ENCODE peak calls at places on chromosomes 11 and 22, in four cellular contexts. One of them, this sample, is unnamed.

GRCh38 chr11:116700586-116701220 is 72.1 kb downstream of the BUD13 start:
- DNase-seq in fibroblast of lung: no peak
- DNase-seq in neural progenitor cell: no peak
- DNase-seq in HCT116: no peak
- DNase-seq in this sample: no peak

GRCh38 chr11:124415356-124415923 is 9.2 kb downstream of the OR8B4 start:
- DNase-seq in fibroblast of lung: peak
- DNase-seq in neural progenitor cell: peak
- DNase-seq in HCT116: peak
- DNase-seq in this sample: peak

GRCh38 chr11:19821412-19821875 is 108.8 kb downstream of the NAV2 start:
- DNase-seq in fibroblast of lung: no peak
- DNase-seq in neural progenitor cell: no peak
- DNase-seq in HCT116: no peak
- DNase-seq in this sample: no peak

GRCh38 chr11:4479676-4480075 is 2.8 kb upstream of the OR52K1 start:
- DNase-seq in fibroblast of lung: no peak
- DNase-seq in neural progenitor cell: no peak
- DNase-seq in HCT116: no peak
- DNase-seq in this sample: no peak

GRCh38 chr22:42202669-42203068 is 67.8 kb downstream of the TCF20 start:
- DNase-seq in fibroblast of lung: peak
- DNase-seq in neural progenitor cell: no peak
- DNase-seq in HCT116: no peak
- DNase-seq in this sample: no peak

GRCh38 chr11:33269822-33270221 is 12.6 kb downstream of the HIPK3 start:
- DNase-seq in fibroblast of lung: no peak
- DNase-seq in neural progenitor cell: no peak
- DNase-seq in HCT116: no peak
- DNase-seq in this sample: no peak

GRCh38 chr22:46484861-46485595 is 52.4 kb downstream of the CELSR1 start:
- DNase-seq in fibroblast of lung: no peak
- DNase-seq in neural progenitor cell: peak
- DNase-seq in HCT116: no peak
- DNase-seq in this sample: no peak

GRCh38 chr22:19143967-19144400 is 467 bp downstream of the ESS2 start:
- DNase-seq in fibroblast of lung: peak
- DNase-seq in neural progenitor cell: no peak
- DNase-seq in HCT116: no peak
- DNase-seq in this sample: peak

GRCh38 chr22:24105018-24105360 is 76.3 kb upstream of the SUSD2 start:
- DNase-seq in fibroblast of lung: peak
- DNase-seq in neural progenitor cell: no peak
- DNase-seq in HCT116: no peak
- DNase-seq in this sample: no peak

GRCh38 chr11:11701070-11701469 is 79.3 kb upstream of the GALNT18 start:
- DNase-seq in fibroblast of lung: peak
- DNase-seq in neural progenitor cell: no peak
- DNase-seq in HCT116: peak
- DNase-seq in this sample: no peak

GRCh38 chr11:46279393-46280099 is 2.1 kb downstream of the CREB3L1 start:
- DNase-seq in fibroblast of lung: peak
- DNase-seq in neural progenitor cell: peak
- DNase-seq in HCT116: no peak
- DNase-seq in this sample: no peak

GRCh38 chr22:44131412-44131811 is 49.3 kb upstream of the PARVG start:
- DNase-seq in fibroblast of lung: no peak
- DNase-seq in neural progenitor cell: no peak
- DNase-seq in HCT116: no peak
- DNase-seq in this sample: no peak

DNA sequence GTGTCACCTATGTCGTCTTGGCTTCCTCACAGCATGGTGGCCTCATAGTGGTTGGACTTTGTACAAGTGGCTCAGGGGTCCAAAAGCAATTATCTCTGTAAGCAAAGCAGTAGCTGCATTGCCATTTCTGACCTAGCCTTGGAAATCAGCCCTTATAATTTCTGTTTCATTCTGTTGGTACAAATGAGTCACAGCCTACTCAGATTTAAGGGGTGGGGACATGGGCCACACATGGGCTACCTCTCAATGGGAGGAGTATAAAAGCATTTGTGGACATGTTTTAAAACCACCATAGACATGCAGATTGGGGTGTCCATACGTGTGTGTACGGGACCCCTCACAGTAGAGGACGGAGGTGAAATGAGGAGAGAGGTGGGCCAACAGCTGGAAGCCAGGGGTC is 41.6 kb downstream of the CHRDL2 start:
- DNase-seq in fibroblast of lung: peak
- DNase-seq in neural progenitor cell: no peak
- DNase-seq in HCT116: no peak
- DNase-seq in this sample: no peak
- H3K9ac ChIP-seq in fibroblast of lung: no peak
- H3K9ac ChIP-seq in neural progenitor cell: no peak
- H3K9ac ChIP-seq in HCT116: no peak
- H3K9ac ChIP-seq in this sample: no peak

DNA sequence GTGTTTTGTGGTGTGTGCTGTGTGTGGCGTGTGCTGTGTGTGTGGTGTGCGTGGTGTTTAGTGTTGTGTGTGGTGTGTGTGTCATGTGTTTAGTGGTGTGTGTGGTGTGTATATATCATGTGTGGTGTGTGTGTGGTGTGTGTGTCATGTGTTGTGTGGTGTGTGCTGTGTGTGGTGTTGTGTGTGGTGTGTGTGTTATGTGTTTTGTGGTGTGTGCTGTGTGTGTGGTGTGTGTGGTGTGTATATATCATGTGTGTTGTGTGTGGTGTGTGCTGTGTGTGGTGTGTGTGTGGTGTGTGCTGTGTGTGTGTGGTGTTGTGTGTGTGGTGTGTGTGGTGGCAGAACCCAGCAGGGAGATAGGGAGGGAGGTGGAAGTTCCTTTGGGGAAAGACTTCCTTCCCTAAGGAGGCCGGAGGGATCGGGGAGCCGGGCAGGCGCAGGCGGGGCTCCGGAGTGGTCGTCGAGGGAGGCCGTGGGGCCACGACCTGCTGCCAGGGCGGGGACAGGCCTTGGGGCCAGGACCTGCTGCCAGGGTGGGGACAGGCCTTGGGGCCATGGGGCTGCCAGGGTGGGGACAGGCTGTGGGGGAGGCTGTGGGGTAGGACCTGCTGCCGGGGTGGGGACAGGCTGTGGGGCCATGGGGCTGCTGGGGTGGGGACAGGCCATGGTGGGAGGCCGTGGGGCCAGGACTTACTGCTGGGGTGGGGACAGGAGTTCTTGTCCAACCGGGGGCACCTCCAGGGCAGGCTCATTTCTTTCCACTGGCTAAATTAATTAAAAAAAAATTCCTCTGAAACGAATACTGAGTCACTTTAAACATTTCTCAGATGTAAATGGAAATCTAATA is 15.2 kb downstream of the PIM3 start:
- DNase-seq in fibroblast of lung: no peak
- DNase-seq in neural progenitor cell: peak
- DNase-seq in HCT116: no peak
- DNase-seq in this sample: no peak
- H3K9ac ChIP-seq in fibroblast of lung: no peak
- H3K9ac ChIP-seq in neural progenitor cell: no peak
- H3K9ac ChIP-seq in HCT116: no peak
- H3K9ac ChIP-seq in this sample: no peak

DNA sequence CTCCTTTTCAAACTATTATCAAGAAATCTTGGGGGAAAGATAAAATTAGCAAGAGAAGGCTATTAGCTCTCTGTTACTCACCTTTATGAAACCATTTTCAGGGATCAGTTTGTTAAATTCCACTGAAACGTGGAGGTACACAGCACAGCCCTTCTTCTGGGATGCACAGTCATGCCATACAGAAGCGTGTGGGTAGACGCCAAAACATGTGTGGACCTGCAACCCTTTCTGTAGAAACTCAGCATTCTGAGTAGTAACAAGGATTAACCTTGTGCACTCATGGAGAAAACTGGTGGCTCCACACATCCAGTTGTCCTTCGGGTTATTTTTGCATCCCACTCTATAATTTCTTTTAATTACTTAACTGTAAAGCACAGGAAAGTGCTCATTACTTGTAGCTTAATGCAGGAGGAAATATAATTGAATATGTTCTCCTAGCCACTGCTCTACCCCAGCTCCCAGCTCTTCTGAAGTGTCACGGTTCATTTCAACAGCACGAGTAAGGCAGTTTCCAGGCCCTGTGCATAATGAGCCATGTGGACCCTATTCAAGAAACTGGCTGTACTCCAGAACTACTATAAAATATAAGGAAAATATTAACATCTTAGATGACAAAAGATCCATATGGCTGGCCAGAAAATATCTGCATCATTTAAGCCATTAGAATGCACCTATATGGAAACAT is 26.1 kb downstream of the BDNF start:
- DNase-seq in fibroblast of lung: no peak
- DNase-seq in neural progenitor cell: no peak
- DNase-seq in HCT116: no peak
- DNase-seq in this sample: no peak
- H3K9ac ChIP-seq in fibroblast of lung: no peak
- H3K9ac ChIP-seq in neural progenitor cell: no peak
- H3K9ac ChIP-seq in HCT116: no peak
- H3K9ac ChIP-seq in this sample: no peak

DNA sequence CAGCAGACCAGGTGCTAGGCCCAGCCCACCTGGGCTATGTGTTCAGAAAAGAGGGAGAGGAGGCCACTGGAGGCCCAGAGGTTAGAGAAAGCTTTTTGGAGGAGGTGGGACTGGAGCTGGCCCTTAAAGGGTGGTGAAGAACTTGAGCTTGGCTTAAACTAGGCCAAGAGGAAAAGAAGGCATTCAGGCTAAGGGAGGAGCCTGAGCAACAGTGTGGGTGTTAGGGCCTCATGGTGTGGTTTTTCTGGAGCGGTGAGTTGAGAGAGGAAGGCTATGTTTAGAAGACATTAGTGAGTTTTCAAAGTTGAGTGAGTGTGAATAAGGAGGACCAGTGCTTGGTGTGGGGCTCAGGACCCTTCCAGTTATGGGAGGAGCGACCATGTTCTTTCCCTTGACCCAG is 6.2 kb downstream of the TAF6L start:
- DNase-seq in fibroblast of lung: no peak
- DNase-seq in neural progenitor cell: no peak
- DNase-seq in HCT116: no peak
- DNase-seq in this sample: no peak
- H3K9ac ChIP-seq in fibroblast of lung: no peak
- H3K9ac ChIP-seq in neural progenitor cell: no peak
- H3K9ac ChIP-seq in HCT116: no peak
- H3K9ac ChIP-seq in this sample: no peak